ENCODE peak calls at places on chromosomes 6 and 20, in six cellular contexts. One of them, this sample, is unnamed.

GRCh38 chr6:118864330-118865166 is 29.4 kb upstream of the ASF1A start:
- DNase-seq in Panc1: no peak
- DNase-seq in stomach: no peak
- DNase-seq in right lobe of liver: no peak
- DNase-seq in ovary: no peak
- DNase-seq in ascending aorta: no peak
- DNase-seq in this sample: no peak

GRCh38 chr6:34536251-34536958 is 19.7 kb downstream of the SPDEF start:
- DNase-seq in Panc1: no peak
- DNase-seq in stomach: peak; percentile 90
- DNase-seq in right lobe of liver: no peak
- DNase-seq in ovary: no peak
- DNase-seq in ascending aorta: no peak
- DNase-seq in this sample: peak; percentile 69

GRCh38 chr6:2857580-2858337 is 16.1 kb upstream of the SERPINB1 start:
- DNase-seq in Panc1: no peak
- DNase-seq in stomach: no peak
- DNase-seq in right lobe of liver: peak; percentile 74
- DNase-seq in ovary: peak; percentile 85
- DNase-seq in ascending aorta: no peak
- DNase-seq in this sample: peak; percentile 83

GRCh38 chr6:32763417-32763816 is at the start of gene HLA-DQB2:
- DNase-seq in Panc1: no peak
- DNase-seq in stomach: no peak
- DNase-seq in right lobe of liver: no peak
- DNase-seq in ovary: no peak
- DNase-seq in ascending aorta: no peak
- DNase-seq in this sample: no peak

GRCh38 chr6:121867095-121867494 is 431.6 kb downstream of the GJA1 start:
- DNase-seq in Panc1: no peak
- DNase-seq in stomach: no peak
- DNase-seq in right lobe of liver: no peak
- DNase-seq in ovary: no peak
- DNase-seq in ascending aorta: no peak
- DNase-seq in this sample: no peak

GRCh38 chr20:62835931-62836861 is 19.3 kb downstream of the COL9A3 start:
- DNase-seq in Panc1: no peak
- DNase-seq in stomach: no peak
- DNase-seq in right lobe of liver: no peak
- DNase-seq in ovary: peak; percentile 54
- DNase-seq in ascending aorta: no peak
- DNase-seq in this sample: no peak

GRCh38 chr20:62354811-62355341 is 12.2 kb downstream of the LAMA5 start:
- DNase-seq in Panc1: no peak
- DNase-seq in stomach: no peak
- DNase-seq in right lobe of liver: peak; percentile 17
- DNase-seq in ovary: no peak
- DNase-seq in ascending aorta: no peak
- DNase-seq in this sample: no peak

GRCh38 chr6:135280375-135281136 is 99.4 kb downstream of the MYB start:
- DNase-seq in Panc1: no peak
- DNase-seq in stomach: no peak
- DNase-seq in right lobe of liver: no peak
- DNase-seq in ovary: no peak
- DNase-seq in ascending aorta: no peak
- DNase-seq in this sample: peak; percentile 58

GRCh38 chr6:134443009-134443408 is 125.1 kb upstream of the SGK1 start:
- DNase-seq in Panc1: no peak
- DNase-seq in stomach: no peak
- DNase-seq in right lobe of liver: no peak
- DNase-seq in ovary: no peak
- DNase-seq in ascending aorta: no peak
- DNase-seq in this sample: no peak

GRCh38 chr6:14037402-14038277 is 79.9 kb upstream of the CD83 start:
- DNase-seq in Panc1: no peak
- DNase-seq in stomach: no peak
- DNase-seq in right lobe of liver: no peak
- DNase-seq in ovary: no peak
- DNase-seq in ascending aorta: no peak
- DNase-seq in this sample: no peak

GRCh38 chr6:44485601-44486000 is 98.1 kb downstream of the CDC5L start:
- DNase-seq in Panc1: no peak
- DNase-seq in stomach: no peak
- DNase-seq in right lobe of liver: no peak
- DNase-seq in ovary: no peak
- DNase-seq in ascending aorta: no peak
- DNase-seq in this sample: no peak

GRCh38 chr20:57866250-57867106 is 156.7 kb upstream of the PMEPA1 start:
- DNase-seq in Panc1: no peak
- DNase-seq in stomach: no peak
- DNase-seq in right lobe of liver: no peak
- DNase-seq in ovary: no peak
- DNase-seq in ascending aorta: no peak
- DNase-seq in this sample: no peak

GRCh38 chr20:49909499-49910339 is 5.6 kb downstream of the SPATA2 start:
- DNase-seq in Panc1: no peak
- DNase-seq in stomach: no peak
- DNase-seq in right lobe of liver: peak; percentile 52
- DNase-seq in ovary: no peak
- DNase-seq in ascending aorta: no peak
- DNase-seq in this sample: no peak

GRCh38 chr6:149450679-149451360 is 34.0 kb downstream of the ZC3H12D start:
- DNase-seq in Panc1: no peak
- DNase-seq in stomach: peak; percentile 50
- DNase-seq in right lobe of liver: peak; percentile 55
- DNase-seq in ovary: peak; percentile 57
- DNase-seq in ascending aorta: peak; percentile 68
- DNase-seq in this sample: peak; percentile 17

GRCh38 chr20:48295445-48295903 is 510.2 kb upstream of the SULF2 start:
- DNase-seq in Panc1: peak; percentile 61
- DNase-seq in stomach: no peak
- DNase-seq in right lobe of liver: no peak
- DNase-seq in ovary: no peak
- DNase-seq in ascending aorta: no peak
- DNase-seq in this sample: peak; percentile 84

GRCh38 chr6:77630019-77630418 is 22.8 kb upstream of the MEI4 start:
- DNase-seq in Panc1: no peak
- DNase-seq in stomach: no peak
- DNase-seq in right lobe of liver: no peak
- DNase-seq in ovary: no peak
- DNase-seq in ascending aorta: no peak
- DNase-seq in this sample: no peak

GRCh38 chr6:3402310-3403243 is 54.3 kb downstream of the SLC22A23 start:
- DNase-seq in Panc1: no peak
- DNase-seq in stomach: no peak
- DNase-seq in right lobe of liver: no peak
- DNase-seq in ovary: no peak
- DNase-seq in ascending aorta: no peak
- DNase-seq in this sample: no peak

GRCh38 chr20:51529758-51530157 is 12.8 kb downstream of the NFATC2 start:
- DNase-seq in Panc1: no peak
- DNase-seq in stomach: peak; percentile 46
- DNase-seq in right lobe of liver: no peak
- DNase-seq in ovary: no peak
- DNase-seq in ascending aorta: no peak
- DNase-seq in this sample: no peak
- H3K4me1 ChIP-seq in Panc1: peaks cover 40% of the 10 kb centered on the region
- H3K4me1 ChIP-seq in stomach: peaks cover 30% of the 10 kb centered on the region
- H3K4me1 ChIP-seq in right lobe of liver: no peaks in the 10 kb centered on the region
- H3K4me1 ChIP-seq in ovary: no peaks in the 10 kb centered on the region
- H3K4me1 ChIP-seq in ascending aorta: peaks cover 11% of the 10 kb centered on the region
- H3K4me1 ChIP-seq in this sample: peaks cover 42% of the 10 kb centered on the region

GRCh38 chr6:152070556-152070955 is 263.1 kb downstream of the ESR1 start:
- DNase-seq in Panc1: no peak
- DNase-seq in stomach: no peak
- DNase-seq in right lobe of liver: no peak
- DNase-seq in ovary: no peak
- DNase-seq in ascending aorta: no peak
- DNase-seq in this sample: no peak
- TF ChIP-seq CTCF in Panc1: no peak
- TF ChIP-seq CTCF in stomach: no peak
- TF ChIP-seq CTCF in right lobe of liver: no peak
- TF ChIP-seq CTCF in ovary: no peak
- TF ChIP-seq CTCF in ascending aorta: no peak
- TF ChIP-seq CTCF in this sample: no peak

GRCh38 chr6:4806308-4807190 is 30.3 kb downstream of the CDYL start:
- DNase-seq in Panc1: no peak
- DNase-seq in stomach: no peak
- DNase-seq in right lobe of liver: no peak
- DNase-seq in ovary: no peak
- DNase-seq in ascending aorta: no peak
- DNase-seq in this sample: no peak
- H3K9me3 ChIP-seq in Panc1: no peaks in the 10 kb centered on the region
- H3K9me3 ChIP-seq in stomach: no peaks in the 10 kb centered on the region
- H3K9me3 ChIP-seq in right lobe of liver: no peaks in the 10 kb centered on the region
- H3K9me3 ChIP-seq in ovary: peaks cover 2% of the 10 kb centered on the region
- H3K9me3 ChIP-seq in ascending aorta: no peaks in the 10 kb centered on the region
- H3K9me3 ChIP-seq in this sample: no peaks in the 10 kb centered on the region

GRCh38 chr6:109091314-109092009 is 3.2 kb downstream of the SESN1 start:
- DNase-seq in Panc1: no peak
- DNase-seq in stomach: no peak
- DNase-seq in right lobe of liver: no peak
- DNase-seq in ovary: no peak
- DNase-seq in ascending aorta: no peak
- DNase-seq in this sample: no peak
- H3K4me1 ChIP-seq in Panc1: peaks cover 18% of the 10 kb centered on the region
- H3K4me1 ChIP-seq in stomach: peaks cover 14% of the 10 kb centered on the region
- H3K4me1 ChIP-seq in right lobe of liver: no peaks in the 10 kb centered on the region
- H3K4me1 ChIP-seq in ovary: peaks cover 4% of the 10 kb centered on the region
- H3K4me1 ChIP-seq in ascending aorta: peaks cover 11% of the 10 kb centered on the region
- H3K4me1 ChIP-seq in this sample: peaks cover 27% of the 10 kb centered on the region

GRCh38 chr6:120410586-120410985 is 923.7 kb downstream of the TBC1D32 start:
- DNase-seq in Panc1: no peak
- DNase-seq in stomach: no peak
- DNase-seq in right lobe of liver: no peak
- DNase-seq in ovary: no peak
- DNase-seq in ascending aorta: no peak
- DNase-seq in this sample: no peak

GRCh38 chr6:120407696-120408095 is 926.6 kb downstream of the TBC1D32 start:
- DNase-seq in Panc1: no peak
- DNase-seq in stomach: no peak
- DNase-seq in right lobe of liver: no peak
- DNase-seq in ovary: no peak
- DNase-seq in ascending aorta: no peak
- DNase-seq in this sample: no peak

GRCh38 chr6:120411394-120411793 is 922.9 kb downstream of the TBC1D32 start:
- DNase-seq in Panc1: no peak
- DNase-seq in stomach: no peak
- DNase-seq in right lobe of liver: no peak
- DNase-seq in ovary: no peak
- DNase-seq in ascending aorta: no peak
- DNase-seq in this sample: no peak

GRCh38 chr6:120405947-120406346 is 928.3 kb downstream of the TBC1D32 start:
- DNase-seq in Panc1: no peak
- DNase-seq in stomach: no peak
- DNase-seq in right lobe of liver: no peak
- DNase-seq in ovary: no peak
- DNase-seq in ascending aorta: no peak
- DNase-seq in this sample: no peak
- TF ChIP-seq CTCF in Panc1: peak; percentile 33
- TF ChIP-seq CTCF in stomach: no peak
- TF ChIP-seq CTCF in right lobe of liver: no peak
- TF ChIP-seq CTCF in ovary: no peak
- TF ChIP-seq CTCF in ascending aorta: no peak
- TF ChIP-seq CTCF in this sample: peak; percentile 50

GRCh38 chr6:112470950-112471349 is 123.8 kb downstream of the RFPL4B start:
- DNase-seq in Panc1: no peak
- DNase-seq in stomach: no peak
- DNase-seq in right lobe of liver: no peak
- DNase-seq in ovary: no peak
- DNase-seq in ascending aorta: no peak
- DNase-seq in this sample: no peak
- H3K9me3 ChIP-seq in Panc1: no peaks in the 10 kb centered on the region
- H3K9me3 ChIP-seq in stomach: no peaks in the 10 kb centered on the region
- H3K9me3 ChIP-seq in right lobe of liver: no peaks in the 10 kb centered on the region
- H3K9me3 ChIP-seq in ovary: no peaks in the 10 kb centered on the region
- H3K9me3 ChIP-seq in ascending aorta: no peaks in the 10 kb centered on the region
- H3K9me3 ChIP-seq in this sample: no peaks in the 10 kb centered on the region

GRCh38 chr20:12982098-12982497 is 26.7 kb upstream of the SPTLC3 start:
- DNase-seq in Panc1: no peak
- DNase-seq in stomach: no peak
- DNase-seq in right lobe of liver: no peak
- DNase-seq in ovary: no peak
- DNase-seq in ascending aorta: no peak
- DNase-seq in this sample: no peak

GRCh38 chr20:12984863-12985262 is 23.9 kb upstream of the SPTLC3 start:
- DNase-seq in Panc1: no peak
- DNase-seq in stomach: no peak
- DNase-seq in right lobe of liver: no peak
- DNase-seq in ovary: no peak
- DNase-seq in ascending aorta: no peak
- DNase-seq in this sample: peak; percentile 39

GRCh38 chr20:12989586-12989985 is 19.2 kb upstream of the SPTLC3 start:
- DNase-seq in Panc1: no peak
- DNase-seq in stomach: no peak
- DNase-seq in right lobe of liver: no peak
- DNase-seq in ovary: no peak
- DNase-seq in ascending aorta: no peak
- DNase-seq in this sample: no peak

GRCh38 chr20:12984069-12984765 is 24.6 kb upstream of the SPTLC3 start:
- DNase-seq in Panc1: no peak
- DNase-seq in stomach: no peak
- DNase-seq in right lobe of liver: no peak
- DNase-seq in ovary: no peak
- DNase-seq in ascending aorta: no peak
- DNase-seq in this sample: no peak

DNA sequence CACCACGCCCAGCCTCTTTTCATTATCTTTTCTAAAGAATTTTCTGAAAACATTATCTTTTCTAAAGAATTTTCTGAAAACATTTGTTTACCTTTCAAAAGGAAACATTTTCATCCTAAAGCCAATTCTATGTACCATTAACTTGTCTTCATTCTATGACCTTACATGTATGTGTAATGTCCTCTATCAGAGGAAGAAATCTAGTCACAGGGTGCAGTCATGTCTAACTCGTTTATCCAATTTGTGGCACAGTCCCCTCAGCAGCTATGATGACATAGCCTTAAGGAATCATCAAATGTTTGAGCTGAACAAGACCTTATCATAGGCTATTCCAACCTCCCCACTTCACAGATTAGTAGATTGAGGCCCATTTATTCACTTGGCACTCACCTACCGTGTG is 21.5 kb upstream of the SPTLC3 start:
- DNase-seq in Panc1: no peak
- DNase-seq in stomach: no peak
- DNase-seq in right lobe of liver: no peak
- DNase-seq in ovary: no peak
- DNase-seq in ascending aorta: no peak
- DNase-seq in this sample: no peak
- H3K4me1 ChIP-seq in Panc1: no peaks in the 10 kb centered on the region
- H3K4me1 ChIP-seq in stomach: no peaks in the 10 kb centered on the region
- H3K4me1 ChIP-seq in right lobe of liver: no peaks in the 10 kb centered on the region
- H3K4me1 ChIP-seq in ovary: no peaks in the 10 kb centered on the region
- H3K4me1 ChIP-seq in ascending aorta: no peaks in the 10 kb centered on the region
- H3K4me1 ChIP-seq in this sample: peaks cover 17% of the 10 kb centered on the region

This sample was measured in PC-9.